ENCODE peak calls at places on chromosomes 6 and 20, in eight cellular contexts. O is iPS-NIHi11, T is T-helper 1 cell, Z is choroid plexus epithelial cell, E is Kasumi-1, K is RPMI8226, F is psoas muscle, N is DMS153. X is an unnamed sample.

GRCh38 chr20:24235740-24236139 is 233.7 kb upstream of the SYNDIG1 start:
- DNase-seq in O (no peak), T (no peak), Z (no peak), E (no peak), K (no peak), F (no peak), N (no peak), X (peak)

GRCh38 chr20:47230811-47231256 is 125.7 kb downstream of the ZMYND8 start:
- DNase-seq in O (no peak), T (no peak), Z (no peak), E (no peak), K (no peak), F (no peak), N (no peak), X (no peak)

GRCh38 chr6:147126618-147127022 is 77.6 kb upstream of the STXBP5 start:
- DNase-seq in O (no peak), T (no peak), Z (peak), E (no peak), K (no peak), F (no peak), N (no peak), X (no peak)

GRCh38 chr6:3616565-3617176 is 134.8 kb downstream of the PXDC1 start:
- DNase-seq in O (no peak), T (no peak), Z (no peak), E (no peak), K (peak), F (no peak), N (no peak), X (no peak)

GRCh38 chr20:10603971-10604864 is 69.6 kb downstream of the JAG1 start:
- DNase-seq in O (no peak), T (no peak), Z (peak), E (no peak), K (no peak), F (peak), N (no peak), X (peak)

GRCh38 chr6:36160147-36160760 is 29.9 kb downstream of the MAPK13 start:
- DNase-seq in O (no peak), T (no peak), Z (peak), E (no peak), K (no peak), F (no peak), N (no peak), X (peak)

GRCh38 chr6:142236686-142237085 is 65.1 kb upstream of the ADGRG6 start:
- DNase-seq in O (no peak), T (no peak), Z (no peak), E (no peak), K (no peak), F (no peak), N (no peak), X (no peak)

GRCh38 chr6:139515511-139515910 is 141.1 kb upstream of the CITED2 start:
- DNase-seq in O (no peak), T (no peak), Z (peak), E (no peak), K (no peak), F (no peak), N (no peak), X (peak)

GRCh38 chr6:159008656-159009288 is 8.8 kb upstream of the RSPH3 start:
- DNase-seq in O (peak), T (no peak), Z (peak), E (peak), K (peak), F (no peak), N (no peak), X (peak)

GRCh38 chr6:116238083-116238482 is 15.8 kb downstream of the TSPYL4 start:
- DNase-seq in O (no peak), T (no peak), Z (peak), E (no peak), K (no peak), F (no peak), N (no peak), X (no peak)

GRCh38 chr6:41527721-41528408 is 18.3 kb upstream of the FOXP4 start:
- DNase-seq in O (peak), T (no peak), Z (peak), E (no peak), K (no peak), F (no peak), N (peak), X (peak)

GRCh38 chr6:31162463-31163165 is 4.2 kb downstream of the TCF19 start:
- DNase-seq in O (no peak), T (no peak), Z (no peak), E (no peak), K (no peak), F (no peak), N (no peak), X (no peak)

GRCh38 chr20:24694727-24695528 is 225.5 kb downstream of the SYNDIG1 start:
- DNase-seq in O (no peak), T (no peak), Z (no peak), E (no peak), K (no peak), F (peak), N (no peak), X (no peak)

GRCh38 chr6:85579581-85579980 is 14.1 kb downstream of the SNX14 start:
- DNase-seq in O (no peak), T (no peak), Z (peak), E (no peak), K (no peak), F (no peak), N (no peak), X (no peak)

GRCh38 chr20:10271470-10272219 is 53.0 kb downstream of the SNAP25 start:
- DNase-seq in O (no peak), T (no peak), Z (peak), E (no peak), K (no peak), F (no peak), N (no peak), X (no peak)

GRCh38 chr20:43744966-43745733 is 18.3 kb upstream of the GTSF1L start:
- DNase-seq in O (peak), T (no peak), Z (no peak), E (peak), K (no peak), F (no peak), N (peak), X (no peak)

GRCh38 chr6:79173378-79173777 is 61.1 kb downstream of the HMGN3 start:
- DNase-seq in O (no peak), T (no peak), Z (peak), E (peak), K (no peak), F (no peak), N (no peak), X (no peak)

GRCh38 chr20:35187584-35188190 is 15.8 kb downstream of the PROCR start:
- DNase-seq in O (no peak), T (no peak), Z (no peak), E (no peak), K (no peak), F (no peak), N (no peak), X (no peak)

GRCh38 chr6:19309661-19310060 is 527.5 kb upstream of the ID4 start:
- DNase-seq in O (no peak), T (no peak), Z (no peak), E (peak), K (no peak), F (no peak), N (no peak), X (no peak)

GRCh38 chr6:82525775-82526515 is 162.3 kb downstream of the TPBG start:
- DNase-seq in O (no peak), T (no peak), Z (no peak), E (no peak), K (no peak), F (no peak), N (peak), X (no peak)

GRCh38 chr6:168126566-168127383 is 47.8 kb upstream of the FRMD1 start:
- DNase-seq in O (peak), T (no peak), Z (no peak), E (no peak), K (no peak), F (no peak), N (no peak), X (no peak)

GRCh38 chr6:10837997-10838793 is at the start of gene MAK:
- DNase-seq in O (peak), T (peak), Z (peak), E (peak), K (peak), F (peak), N (peak), X (peak)

GRCh38 chr6:68709091-68709490 is 74.0 kb downstream of the ADGRB3 start:
- DNase-seq in O (no peak), T (no peak), Z (no peak), E (no peak), K (no peak), F (no peak), N (no peak), X (peak)

GRCh38 chr20:62550087-62550565 is 74.3 kb upstream of the GATA5 start:
- DNase-seq in O (peak), T (no peak), Z (no peak), E (no peak), K (no peak), F (peak), N (no peak), X (peak)

GRCh38 chr20:51661609-51662178 is 106.5 kb downstream of the ATP9A start:
- DNase-seq in O (no peak), T (no peak), Z (no peak), E (no peak), K (no peak), F (no peak), N (no peak), X (peak)

GRCh38 chr6:168180548-168181011 is 101.6 kb upstream of the FRMD1 start:
- DNase-seq in O (no peak), T (no peak), Z (no peak), E (no peak), K (peak), F (no peak), N (no peak), X (no peak)

GRCh38 chr6:16450821-16451220 is 212.4 kb downstream of the GMPR start:
- DNase-seq in O (no peak), T (no peak), Z (peak), E (no peak), K (no peak), F (no peak), N (no peak), X (no peak)

GRCh38 chr20:2296545-2297351 is 947 bp downstream of the TGM3 start:
- DNase-seq in O (peak), T (no peak), Z (no peak), E (no peak), K (no peak), F (no peak), N (no peak), X (no peak)

GRCh38 chr20:11958852-11959251 is 41.2 kb downstream of the BTBD3 start:
- DNase-seq in O (no peak), T (no peak), Z (no peak), E (no peak), K (no peak), F (no peak), N (no peak), X (no peak)

GRCh38 chr20:2658414-2659354 is 5.3 kb downstream of the IDH3B start:
- DNase-seq in O (no peak), T (no peak), Z (no peak), E (no peak), K (peak), F (no peak), N (no peak), X (no peak)

GRCh38 chr6:108675226-108676160 is 114.8 kb downstream of the FOXO3 start:
- DNase-seq in O (no peak), T (no peak), Z (no peak), E (no peak), K (no peak), F (no peak), N (no peak), X (no peak)

GRCh38 chr20:51400051-51400926 is 142.2 kb downstream of the NFATC2 start:
- DNase-seq in O (no peak), T (peak), Z (peak), E (no peak), K (peak), F (no peak), N (no peak), X (no peak)

GRCh38 chr6:49526598-49526997 is 23.9 kb upstream of the C6orf141 start:
- DNase-seq in O (no peak), T (no peak), Z (no peak), E (no peak), K (no peak), F (no peak), N (no peak), X (no peak)

GRCh38 chr20:44548171-44548678 is 26.4 kb upstream of the SERINC3 start:
- DNase-seq in O (no peak), T (no peak), Z (no peak), E (no peak), K (no peak), F (no peak), N (no peak), X (peak)

GRCh38 chr20:21353236-21353635 is 44.1 kb downstream of the NKX2-4 start:
- DNase-seq in O (no peak), T (no peak), Z (peak), E (no peak), K (no peak), F (no peak), N (no peak), X (peak)

GRCh38 chr6:150118642-150119041 is 24.2 kb upstream of the PPP1R14C start:
- DNase-seq in O (no peak), T (no peak), Z (no peak), E (no peak), K (no peak), F (no peak), N (peak), X (no peak)

GRCh38 chr6:3414704-3415453 is 42.0 kb downstream of the SLC22A23 start:
- DNase-seq in O (peak), T (no peak), Z (peak), E (no peak), K (peak), F (no peak), N (no peak), X (peak)

GRCh38 chr20:11719153-11719552 is 198.5 kb upstream of the BTBD3 start:
- DNase-seq in O (peak), T (no peak), Z (no peak), E (no peak), K (no peak), F (no peak), N (no peak), X (no peak)

GRCh38 chr20:48679603-48680002 is 148.2 kb downstream of the PREX1 start:
- DNase-seq in O (peak), T (no peak), Z (no peak), E (no peak), K (peak), F (no peak), N (no peak), X (no peak)